ENCODE peak calls at places on chromosomes 6 and 20, in nine cellular contexts. B is AG04450, U is heart right ventricle, N is IMR-90, J is Peyer's patch, F is B cell, I is tibial nerve, S is mesothelial cell of epicardium, H is fibroblast of pulmonary artery. M is an unnamed sample.

GRCh38 chr6:134074151-134074712 is 21.8 kb upstream of the SLC2A12 start:
- DNase-seq in B (no peak), U (no peak), N (no peak), J (no peak), F (no peak), I (no peak), S (no peak), H (peak; percentile 45), M (no peak)

GRCh38 chr6:16505711-16506362 is 255.4 kb downstream of the ATXN1 start:
- DNase-seq in B (peak; percentile 37), U (no peak), N (peak; percentile 78), J (no peak), F (no peak), I (no peak), S (no peak), H (peak; percentile 78), M (no peak)

GRCh38 chr6:30743099-30744053 is 889 bp upstream of the FLOT1 start:
- DNase-seq in B (no peak), U (peak; percentile 47), N (peak; percentile 33), J (peak; percentile 68), F (no peak), I (no peak), S (peak; percentile 54), H (peak; percentile 44), M (no peak)

GRCh38 chr6:2309138-2309537 is 63.7 kb upstream of the GMDS start:
- DNase-seq in B (no peak), U (no peak), N (no peak), J (no peak), F (no peak), I (no peak), S (no peak), H (no peak), M (no peak)

GRCh38 chr20:4815618-4816017 is 93.9 kb downstream of the PRND start:
- DNase-seq in B (no peak), U (no peak), N (no peak), J (no peak), F (no peak), I (no peak), S (no peak), H (no peak), M (no peak)

GRCh38 chr20:48739395-48740268 is 88.2 kb downstream of the PREX1 start:
- DNase-seq in B (no peak), U (no peak), N (no peak), J (no peak), F (no peak), I (no peak), S (no peak), H (no peak), M (no peak)

GRCh38 chr6:134307870-134308269 is 10.0 kb downstream of the SGK1 start:
- DNase-seq in B (no peak), U (no peak), N (no peak), J (no peak), F (no peak), I (no peak), S (no peak), H (no peak), M (no peak)

GRCh38 chr6:2237001-2237400 is 8.4 kb downstream of the GMDS start:
- DNase-seq in B (peak; percentile 78), U (no peak), N (peak; percentile 98), J (no peak), F (no peak), I (no peak), S (no peak), H (peak; percentile 90), M (no peak)

GRCh38 chr6:143940011-143940597 is 68.0 kb downstream of the PLAGL1 start:
- DNase-seq in B (no peak), U (no peak), N (peak; percentile 38), J (peak; percentile 83), F (peak; percentile 62), I (no peak), S (no peak), H (peak; percentile 62), M (no peak)

GRCh38 chr20:4170621-4171537 is 155.5 kb upstream of the RNF24 start:
- DNase-seq in B (no peak), U (no peak), N (no peak), J (no peak), F (no peak), I (no peak), S (no peak), H (peak; percentile 56), M (no peak)

GRCh38 chr6:42762338-42762929 is 16.5 kb upstream of the TBCC start:
- DNase-seq in B (no peak), U (no peak), N (no peak), J (peak; percentile 71), F (no peak), I (no peak), S (no peak), H (no peak), M (no peak)

GRCh38 chr20:51910202-51911050 is 108.1 kb upstream of the SALL4 start:
- DNase-seq in B (no peak), U (no peak), N (peak; percentile 17), J (no peak), F (no peak), I (no peak), S (peak; percentile 42), H (no peak), M (no peak)

GRCh38 chr6:167512926-167513325 is 188.0 kb downstream of the TTLL2 start:
- DNase-seq in B (no peak), U (no peak), N (no peak), J (no peak), F (no peak), I (no peak), S (no peak), H (no peak), M (no peak)

GRCh38 chr6:20400476-20401402 is 940 bp upstream of the E2F3 start:
- DNase-seq in B (no peak), U (peak; percentile 26), N (no peak), J (peak; percentile 66), F (no peak), I (peak; percentile 20), S (peak; percentile 39), H (peak; percentile 38), M (peak; percentile 42)

GRCh38 chr6:20402181-20403079 is 751 bp downstream of the E2F3 start:
- DNase-seq in B (no peak), U (peak; percentile 32), N (no peak), J (peak; percentile 74), F (peak; percentile 54), I (no peak), S (peak; percentile 68), H (no peak), M (no peak)

GRCh38 chr6:20399518-20399917 is 2.2 kb upstream of the E2F3 start:
- DNase-seq in B (no peak), U (no peak), N (no peak), J (no peak), F (no peak), I (no peak), S (no peak), H (no peak), M (no peak)

GRCh38 chr6:20403080-20403765 is 1.5 kb downstream of the E2F3 start:
- DNase-seq in B (no peak), U (peak; percentile 91), N (peak; percentile 74), J (peak; percentile 94), F (peak; percentile 89), I (peak; percentile 56), S (peak; percentile 78), H (peak; percentile 81), M (no peak)

GRCh38 chr6:20401403-20402180 is at the start of gene E2F3:
- DNase-seq in B (peak; percentile 100), U (peak; percentile 98), N (peak; percentile 100), J (peak; percentile 100), F (peak; percentile 100), I (peak; percentile 99), S (peak; percentile 98), H (peak; percentile 100), M (peak; percentile 85)
- TF ChIP-seq CTCF in B (no peak), U (no peak), N (no peak), J (no peak), F (no peak), I (no peak), S (no peak), H (no peak), M (no peak)

DNA sequence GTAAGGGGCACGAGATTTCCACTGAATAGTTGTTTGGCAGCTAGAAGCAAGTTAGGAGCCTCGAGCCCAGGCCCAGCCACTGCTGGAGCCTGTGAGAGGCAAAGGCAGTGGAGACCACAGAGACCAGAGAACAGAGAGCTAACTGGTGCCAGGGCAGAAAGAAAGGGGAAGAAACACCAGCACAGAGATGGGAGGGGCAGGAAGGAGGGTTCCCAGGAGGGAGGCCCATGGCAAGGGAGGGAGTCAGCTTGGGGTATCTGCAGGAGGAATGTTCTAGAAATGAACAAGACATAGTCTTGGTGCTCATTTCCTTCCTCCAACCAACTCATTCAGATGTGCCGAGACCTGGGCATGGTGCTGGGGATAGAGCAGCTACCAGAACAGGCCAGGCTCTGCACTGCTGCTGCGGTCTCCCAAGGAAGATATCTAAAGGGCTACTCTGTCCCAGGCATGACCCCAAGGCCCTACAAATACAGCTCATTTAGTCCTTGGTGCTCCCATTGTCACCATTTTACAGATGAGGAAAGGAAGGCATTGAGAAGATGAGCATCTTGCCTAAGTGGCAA is 10.7 kb downstream of the ANGPT4 start:
- DNase-seq in B (no peak), U (no peak), N (no peak), J (no peak), F (peak; percentile 38), I (no peak), S (no peak), H (no peak), M (no peak)
- TF ChIP-seq CTCF in B (no peak), U (no peak), N (no peak), J (no peak), F (no peak), I (no peak), S (no peak), H (no peak), M (no peak)

GRCh38 chr20:44966030-44966961 is at the start of gene STK4:
- DNase-seq in B (peak; percentile 53), U (peak; percentile 95), N (peak; percentile 87), J (peak; percentile 98), F (peak; percentile 95), I (peak; percentile 85), S (peak; percentile 92), H (peak; percentile 91), M (peak; percentile 58)
- TF ChIP-seq CTCF in B (peak; percentile 50), U (peak; percentile 46), N (peak; percentile 54), J (peak; percentile 54), F (peak; percentile 68), I (peak; percentile 79), S (no peak), H (peak; percentile 41), M (peak; percentile 45)

GRCh38 chr6:132964868-132965382 is 150.6 kb downstream of the RPS12 start:
- DNase-seq in B (no peak), U (no peak), N (peak; percentile 18), J (no peak), F (no peak), I (no peak), S (no peak), H (peak; percentile 10), M (no peak)

GRCh38 chr6:132967871-132968270 is 153.5 kb downstream of the RPS12 start:
- DNase-seq in B (no peak), U (no peak), N (no peak), J (no peak), F (no peak), I (no peak), S (no peak), H (no peak), M (no peak)

GRCh38 chr6:132969188-132969587 is 154.8 kb downstream of the RPS12 start:
- DNase-seq in B (no peak), U (no peak), N (peak; percentile 72), J (no peak), F (no peak), I (no peak), S (no peak), H (peak; percentile 3), M (no peak)

GRCh38 chr6:132971676-132972075 is 157.3 kb downstream of the RPS12 start:
- DNase-seq in B (no peak), U (no peak), N (no peak), J (no peak), F (no peak), I (no peak), S (no peak), H (no peak), M (no peak)

GRCh38 chr6:132968419-132968950 is 154.1 kb downstream of the RPS12 start:
- DNase-seq in B (no peak), U (no peak), N (no peak), J (no peak), F (no peak), I (no peak), S (no peak), H (no peak), M (no peak)
- TF ChIP-seq CTCF in B (no peak), U (no peak), N (no peak), J (no peak), F (no peak), I (no peak), S (no peak), H (no peak), M (no peak)

M was measured in D721Med.